ENCODE peak calls at places on chromosome 20, in eight cellular contexts. K is pancreas; L is spleen; P is transverse colon; O is sigmoid colon; U is right atrium auricular region; R is naive thymus-derived CD4-positive, alpha-beta T cell; Z is lower lobe of right lung. M is an unnamed sample.

GRCh38 chr20:32820698-32821378 is 1.1 kb downstream of the MAPRE1 start:
- DNase-seq in K (no peak), L (peak; percentile 78), P (peak; percentile 11), O (peak; percentile 67), U (no peak), R (no peak), Z (no peak), M (no peak)

GRCh38 chr20:37356387-37356786 is 10.4 kb downstream of the SRC start:
- DNase-seq in K (peak; percentile 68), L (peak; percentile 83), P (peak; percentile 59), O (peak; percentile 92), U (peak; percentile 75), R (no peak), Z (peak; percentile 85), M (no peak)

GRCh38 chr20:56606174-56606945 is 22.7 kb upstream of the TFAP2C start:
- DNase-seq in K (no peak), L (no peak), P (peak; percentile 60), O (no peak), U (no peak), R (no peak), Z (no peak), M (no peak)

GRCh38 chr20:63124092-63124781 is 91.7 kb downstream of the YTHDF1 start:
- DNase-seq in K (no peak), L (peak; percentile 34), P (no peak), O (peak; percentile 53), U (no peak), R (no peak), Z (peak; percentile 23), M (peak; percentile 1)

GRCh38 chr20:49636447-49636846 is 68.5 kb upstream of the PTGIS start:
- DNase-seq in K (peak; percentile 59), L (no peak), P (no peak), O (peak; percentile 79), U (no peak), R (no peak), Z (peak; percentile 80), M (no peak)

GRCh38 chr20:47790032-47790965 is 5.0 kb upstream of the SULF2 start:
- DNase-seq in K (no peak), L (peak; percentile 2), P (no peak), O (no peak), U (no peak), R (no peak), Z (no peak), M (no peak)

GRCh38 chr20:51500311-51500710 is 42.2 kb downstream of the NFATC2 start:
- DNase-seq in K (no peak), L (peak; percentile 72), P (no peak), O (no peak), U (no peak), R (peak; percentile 74), Z (no peak), M (no peak)

GRCh38 chr20:46237221-46237620 is 71.1 kb downstream of the CDH22 start:
- DNase-seq in K (no peak), L (no peak), P (no peak), O (no peak), U (no peak), R (no peak), Z (no peak), M (peak; percentile 73)

GRCh38 chr20:1968958-1969357 is 24.9 kb downstream of the PDYN start:
- DNase-seq in K (no peak), L (no peak), P (no peak), O (no peak), U (no peak), R (no peak), Z (no peak), M (peak; percentile 78)

GRCh38 chr20:1971893-1972586 is 21.8 kb downstream of the PDYN start:
- DNase-seq in K (no peak), L (no peak), P (no peak), O (no peak), U (no peak), R (no peak), Z (no peak), M (peak; percentile 20)

GRCh38 chr20:1979116-1979778 is 14.6 kb downstream of the PDYN start:
- DNase-seq in K (no peak), L (no peak), P (no peak), O (peak; percentile 2), U (no peak), R (no peak), Z (no peak), M (no peak)

GRCh38 chr20:1975251-1975650 is 18.6 kb downstream of the PDYN start:
- DNase-seq in K (no peak), L (no peak), P (no peak), O (no peak), U (no peak), R (no peak), Z (no peak), M (no peak)

GRCh38 chr20:1973921-1974440 is 19.9 kb downstream of the PDYN start:
- DNase-seq in K (no peak), L (no peak), P (no peak), O (no peak), U (no peak), R (no peak), Z (no peak), M (peak; percentile 27)
- H3K27ac ChIP-seq in K (no peak overlapping the region), L (no peak overlapping the region), P (no peak overlapping the region), O (no peak overlapping the region), U (no peak overlapping the region), R (no peak overlapping the region), Z (no peak overlapping the region), M (no peak overlapping the region)

DNA sequence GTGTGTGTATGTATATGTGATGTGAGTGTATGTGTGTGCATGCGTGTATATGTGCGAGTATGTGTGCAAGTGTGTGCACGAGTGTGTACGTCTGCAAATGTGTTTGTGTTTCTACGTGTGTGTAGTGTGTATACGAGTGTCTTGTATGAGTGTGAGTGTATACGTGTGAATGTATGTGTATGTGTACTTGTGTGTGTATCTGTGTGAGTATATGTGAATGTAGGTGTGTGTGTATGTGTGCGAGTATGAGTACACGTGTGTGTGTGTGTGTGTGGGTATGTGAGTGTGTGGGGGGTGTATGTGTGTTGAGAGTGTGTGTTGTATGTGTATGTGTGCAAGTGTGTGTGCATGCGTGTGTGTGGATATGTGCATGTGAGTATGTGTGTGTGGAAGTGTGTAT is 602.0 kb upstream of the CDH4 start:
- DNase-seq in K (no peak), L (no peak), P (no peak), O (no peak), U (no peak), R (no peak), Z (no peak), M (no peak)
- H3K4me3 ChIP-seq in K (no peak overlapping the region), L (no peak overlapping the region), P (no peak overlapping the region), O (no peak overlapping the region), U (no peak overlapping the region), R (no peak overlapping the region), Z (no peak overlapping the region), M (no peak overlapping the region)

GRCh38 chr20:2470432-2471193 is at the start of gene SNRPB:
- DNase-seq in K (peak; percentile 95), L (peak; percentile 99), P (peak; percentile 98), O (peak; percentile 99), U (peak; percentile 97), R (peak; percentile 96), Z (peak; percentile 97), M (peak; percentile 98)
- H3K36me3 ChIP-seq in K (peaks cover 17% of the 10 kb centered on the region), L (no peaks in the 10 kb centered on the region), P (no peaks in the 10 kb centered on the region), O (peaks cover 17% of the 10 kb centered on the region), U (peaks cover 22% of the 10 kb centered on the region), R (peaks cover 7% of the 10 kb centered on the region), Z (peaks cover 28% of the 10 kb centered on the region), M (peaks cover 48% of the 10 kb centered on the region)

GRCh38 chr20:41222299-41222698 is 85.0 kb downstream of the PLCG1 start:
- DNase-seq in K (no peak), L (no peak), P (no peak), O (no peak), U (no peak), R (no peak), Z (no peak), M (no peak)
- H3K27ac ChIP-seq in K (no peak overlapping the region), L (no peak overlapping the region), P (peak overlapping the region; percentile 20), O (peak overlapping the region; percentile 58), U (peak overlapping the region; percentile 46), R (no peak overlapping the region), Z (no peak overlapping the region), M (no peak overlapping the region)

GRCh38 chr20:34367155-34367554 is 4.1 kb downstream of the ITCH start:
- DNase-seq in K (no peak), L (no peak), P (no peak), O (no peak), U (no peak), R (no peak), Z (no peak), M (no peak)

GRCh38 chr20:34364013-34364382 is 925 bp downstream of the ITCH start:
- DNase-seq in K (no peak), L (no peak), P (no peak), O (no peak), U (no peak), R (no peak), Z (no peak), M (no peak)

GRCh38 chr20:34363062-34364012 is at the start of gene ITCH:
- DNase-seq in K (peak; percentile 95), L (peak; percentile 99), P (peak; percentile 96), O (peak; percentile 98), U (peak; percentile 98), R (peak; percentile 91), Z (peak; percentile 99), M (peak; percentile 97)

GRCh38 chr20:34368547-34368946 is 5.5 kb downstream of the ITCH start:
- DNase-seq in K (no peak), L (no peak), P (no peak), O (no peak), U (no peak), R (no peak), Z (no peak), M (no peak)

GRCh38 chr20:34365765-34366213 is 2.7 kb downstream of the ITCH start:
- DNase-seq in K (no peak), L (no peak), P (no peak), O (no peak), U (no peak), R (no peak), Z (no peak), M (no peak)
- H3K4me3 ChIP-seq in K (no peak overlapping the region), L (no peak overlapping the region), P (no peak overlapping the region), O (no peak overlapping the region), U (no peak overlapping the region), R (no peak overlapping the region), Z (no peak overlapping the region), M (no peak overlapping the region)